ENCODE peak calls at places on chromosome 22, in five cellular contexts. V, B, X, A and S are unnamed samples.

GRCh38 chr22:42682113-42682851 is 33.1 kb upstream of the CYB5R3 start:
- DNase-seq in V (no peak), B (no peak), X (no peak), A (no peak), S (no peak)

GRCh38 chr22:38490915-38491314 is 15.2 kb downstream of the DDX17 start:
- DNase-seq in V (no peak), B (no peak), X (peak), A (no peak), S (peak)

GRCh38 chr22:39469326-39469680 is 12.5 kb downstream of the MGAT3 start:
- DNase-seq in V (no peak), B (no peak), X (no peak), A (peak), S (no peak)

GRCh38 chr22:42340695-42341383 is 70.4 kb upstream of the TCF20 start:
- DNase-seq in V (no peak), B (no peak), X (peak), A (no peak), S (no peak)

GRCh38 chr22:38477515-38477914 is 9.6 kb downstream of the KDELR3 start:
- DNase-seq in V (no peak), B (no peak), X (no peak), A (no peak), S (no peak)

GRCh38 chr22:44172370-44173108 is 8.2 kb upstream of the PARVG start:
- DNase-seq in V (peak), B (no peak), X (no peak), A (no peak), S (peak)

GRCh38 chr22:46293591-46294260 is 2.9 kb upstream of the GTSE1 start:
- DNase-seq in V (peak), B (no peak), X (peak), A (no peak), S (peak)

GRCh38 chr22:39943366-39943765 is 16.8 kb upstream of the TMA7B start:
- DNase-seq in V (no peak), B (no peak), X (no peak), A (no peak), S (no peak)

GRCh38 chr22:44901301-44901700 is 108.5 kb downstream of the PHF21B start:
- DNase-seq in V (no peak), B (no peak), X (peak), A (no peak), S (no peak)

GRCh38 chr22:32331918-32332725 is 25.5 kb upstream of the RFPL3 start:
- DNase-seq in V (no peak), B (no peak), X (no peak), A (no peak), S (no peak)

GRCh38 chr22:22855617-22856308 is 31.9 kb upstream of the IGLL5 start:
- DNase-seq in V (peak), B (peak), X (peak), A (no peak), S (no peak)

GRCh38 chr22:27435839-27436581 is 365.5 kb downstream of the MN1 start:
- DNase-seq in V (no peak), B (no peak), X (peak), A (no peak), S (peak)

GRCh38 chr22:21568207-21569075 is 927 bp downstream of the UBE2L3 start:
- DNase-seq in V (peak), B (no peak), X (peak), A (no peak), S (no peak)

GRCh38 chr22:43000441-43001175 is 14.3 kb downstream of the PACSIN2 start:
- DNase-seq in V (no peak), B (no peak), X (no peak), A (no peak), S (no peak)

GRCh38 chr22:45318558-45319318 is 9.0 kb downstream of the FAM118A start:
- DNase-seq in V (no peak), B (peak), X (peak), A (no peak), S (no peak)

GRCh38 chr22:36860438-36860820 is 377 bp upstream of the NCF4 start:
- DNase-seq in V (no peak), B (no peak), X (no peak), A (no peak), S (no peak)

GRCh38 chr22:42977574-42977973 is 37.4 kb downstream of the PACSIN2 start:
- DNase-seq in V (peak), B (no peak), X (no peak), A (no peak), S (no peak)

GRCh38 chr22:20013382-20013871 is 3.2 kb downstream of the ARVCF start:
- DNase-seq in V (peak), B (peak), X (peak), A (peak), S (peak)

GRCh38 chr22:38504731-38505594 is 1.1 kb downstream of the DDX17 start:
- DNase-seq in V (peak), B (peak), X (peak), A (peak), S (peak)

GRCh38 chr22:19984851-19985811 is 31.5 kb downstream of the ARVCF start:
- DNase-seq in V (no peak), B (no peak), X (no peak), A (peak), S (no peak)

GRCh38 chr22:38832005-38832978 is 11.5 kb downstream of the NPTXR start:
- DNase-seq in V (no peak), B (no peak), X (no peak), A (no peak), S (no peak)

GRCh38 chr22:50292643-50293440 is 14.6 kb downstream of the PLXNB2 start:
- DNase-seq in V (peak), B (no peak), X (peak), A (no peak), S (no peak)

GRCh38 chr22:23509571-23510302 is 70.4 kb downstream of the IGLL1 start:
- DNase-seq in V (no peak), B (no peak), X (no peak), A (no peak), S (no peak)

GRCh38 chr22:21640810-21641209 is 1.3 kb upstream of the SDF2L1 start:
- DNase-seq in V (no peak), B (no peak), X (no peak), A (no peak), S (no peak)

GRCh38 chr22:45083659-45084305 is 74.0 kb upstream of the PHF21B start:
- DNase-seq in V (no peak), B (no peak), X (peak), A (no peak), S (no peak)

GRCh38 chr22:27385261-27385998 is 416.1 kb downstream of the MN1 start:
- DNase-seq in V (no peak), B (no peak), X (no peak), A (no peak), S (no peak)

GRCh38 chr22:49218142-49218541 is 609.5 kb downstream of the BRD1 start:
- DNase-seq in V (no peak), B (no peak), X (no peak), A (no peak), S (no peak)

GRCh38 chr22:41681616-41682015 is 7.1 kb downstream of the SNU13 start:
- DNase-seq in V (no peak), B (no peak), X (no peak), A (no peak), S (no peak)

GRCh38 chr22:23899042-23899745 is 5.0 kb downstream of the MIF start:
- DNase-seq in V (no peak), B (no peak), X (no peak), A (no peak), S (no peak)

GRCh38 chr22:17077255-17077654 is 7.5 kb upstream of the IL17RA start:
- DNase-seq in V (no peak), B (no peak), X (peak), A (no peak), S (no peak)

GRCh38 chr22:38788846-38789245 is 5.1 kb downstream of the DNAL4 start:
- DNase-seq in V (no peak), B (no peak), X (no peak), A (no peak), S (no peak)

GRCh38 chr22:45785458-45785857 is 113.8 kb downstream of the ATXN10 start:
- DNase-seq in V (no peak), B (no peak), X (peak), A (no peak), S (no peak)

GRCh38 chr22:37633693-37634504 is 5.6 kb upstream of the SH3BP1 start:
- DNase-seq in V (peak), B (peak), X (peak), A (no peak), S (peak)

GRCh38 chr22:37425800-37426531 is 1.3 kb downstream of the ELFN2 start:
- DNase-seq in V (peak), B (no peak), X (peak), A (no peak), S (no peak)

GRCh38 chr22:35518781-35519180 is 21.9 kb upstream of the RASD2 start:
- DNase-seq in V (no peak), B (no peak), X (no peak), A (no peak), S (no peak)

GRCh38 chr22:32926600-32926999 is 125.1 kb downstream of the TIMP3 start:
- DNase-seq in V (peak), B (no peak), X (peak), A (no peak), S (no peak)

GRCh38 chr22:19566599-19567382 is 42.6 kb upstream of the CLDN5 start:
- DNase-seq in V (no peak), B (no peak), X (no peak), A (no peak), S (peak)

GRCh38 chr22:43437871-43438475 is 26.2 kb downstream of the MPPED1 start:
- DNase-seq in V (no peak), B (no peak), X (no peak), A (no peak), S (no peak)

GRCh38 chr22:44930016-44930710 is 79.6 kb downstream of the PHF21B start:
- DNase-seq in V (no peak), B (no peak), X (no peak), A (no peak), S (no peak)

GRCh38 chr22:50530280-50530856 is 556 bp upstream of the TYMP start:
- DNase-seq in V (no peak), B (no peak), X (peak), A (peak), S (peak)